ENCODE peak calls at places on chromosomes 1 and 21, in four cellular contexts. One of them, this sample, is unnamed.

GRCh38 chr1:66489146-66489545 is 44.8 kb upstream of the SGIP1 start:
- DNase-seq in H1: no peak
- DNase-seq in H9: no peak
- DNase-seq in mesendoderm: no peak
- DNase-seq in this sample: peak; percentile 69

GRCh38 chr1:183675381-183675780 is 22.3 kb upstream of the APOBEC4 start:
- DNase-seq in H9: no peak
- DNase-seq in H1: no peak
- DNase-seq in mesendoderm: no peak
- DNase-seq in this sample: no peak

GRCh38 chr1:81407463-81407862 is 393.3 kb upstream of the ADGRL2 start:
- DNase-seq in mesendoderm: no peak
- DNase-seq in H9: no peak
- DNase-seq in H1: no peak
- DNase-seq in this sample: no peak

GRCh38 chr1:5109652-5110051 is 455.2 kb downstream of the AJAP1 start:
- DNase-seq in H1: no peak
- DNase-seq in mesendoderm: no peak
- DNase-seq in H9: no peak
- DNase-seq in this sample: no peak

GRCh38 chr1:18211764-18212163 is 104.2 kb downstream of the IGSF21 start:
- DNase-seq in mesendoderm: no peak
- DNase-seq in H9: no peak
- DNase-seq in H1: no peak
- DNase-seq in this sample: no peak

GRCh38 chr1:223741861-223742260 is 29.5 kb downstream of the CAPN2 start:
- DNase-seq in H1: no peak
- DNase-seq in H9: no peak
- DNase-seq in mesendoderm: peak; percentile 94
- DNase-seq in this sample: peak; percentile 77

GRCh38 chr1:200837931-200838571 is 34.7 kb upstream of the GPR25 start:
- DNase-seq in H1: no peak
- DNase-seq in H9: no peak
- DNase-seq in mesendoderm: no peak
- DNase-seq in this sample: peak; percentile 41

GRCh38 chr1:207711285-207711684 is 40.6 kb upstream of the CD46 start:
- DNase-seq in H9: peak; percentile 73
- DNase-seq in mesendoderm: peak; percentile 83
- DNase-seq in H1: no peak
- DNase-seq in this sample: peak; percentile 18

GRCh38 chr1:45793942-45794604 is 9.3 kb upstream of the MAST2 start:
- DNase-seq in H9: no peak
- DNase-seq in H1: no peak
- DNase-seq in mesendoderm: no peak
- DNase-seq in this sample: no peak

GRCh38 chr1:22321917-22322316 is 129.7 kb upstream of the ZBTB40 start:
- DNase-seq in mesendoderm: no peak
- DNase-seq in H1: peak; percentile 40
- DNase-seq in H9: peak; percentile 19
- DNase-seq in this sample: no peak

GRCh38 chr21:31216206-31216605 is 127.9 kb downstream of the TIAM1 start:
- DNase-seq in H1: no peak
- DNase-seq in mesendoderm: no peak
- DNase-seq in H9: no peak
- DNase-seq in this sample: peak; percentile 26

GRCh38 chr1:29324771-29325351 is 88.5 kb downstream of the PTPRU start:
- DNase-seq in H9: peak; percentile 99
- DNase-seq in mesendoderm: peak; percentile 100
- DNase-seq in H1: peak; percentile 92
- DNase-seq in this sample: no peak

GRCh38 chr1:226480459-226480858 is 68.1 kb upstream of the STUM start:
- DNase-seq in H1: no peak
- DNase-seq in H9: no peak
- DNase-seq in mesendoderm: no peak
- DNase-seq in this sample: no peak

GRCh38 chr1:80403472-80403893 is 1397.0 kb upstream of the ADGRL4 start:
- DNase-seq in H1: no peak
- DNase-seq in H9: no peak
- DNase-seq in mesendoderm: no peak
- DNase-seq in this sample: no peak

GRCh38 chr1:52636701-52637695 is 4.0 kb downstream of the SHISAL2A start:
- DNase-seq in H1: no peak
- DNase-seq in H9: no peak
- DNase-seq in mesendoderm: peak; percentile 90
- DNase-seq in this sample: no peak

DNA sequence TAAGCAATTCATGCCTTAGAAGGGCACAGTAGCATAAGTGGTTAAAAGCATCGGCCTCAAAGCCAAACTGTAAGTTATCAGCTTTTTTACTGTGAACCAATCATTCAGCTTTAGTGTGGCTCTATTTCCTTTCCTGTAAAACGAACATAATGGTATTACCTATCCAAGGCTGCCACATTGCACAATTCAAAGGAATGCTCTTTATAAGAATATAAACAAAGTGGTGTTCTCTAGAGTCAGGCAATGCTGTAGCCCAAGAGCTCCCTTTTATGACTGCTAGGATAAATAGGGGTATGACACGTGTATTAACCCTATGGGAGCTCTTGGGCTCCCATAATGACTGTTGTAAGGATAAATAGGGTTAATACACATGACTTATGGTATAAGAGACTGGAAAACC is 25.4 kb downstream of the INTS7 start:
- DNase-seq in mesendoderm: no peak
- DNase-seq in H1: no peak
- DNase-seq in H9: no peak
- DNase-seq in this sample: peak; percentile 58
- H4K5ac ChIP-seq in mesendoderm: no peak overlapping the region
- H4K5ac ChIP-seq in H1: no peak overlapping the region
- H4K5ac ChIP-seq in H9: no peak overlapping the region
- H4K5ac ChIP-seq in this sample: no peak overlapping the region

DNA sequence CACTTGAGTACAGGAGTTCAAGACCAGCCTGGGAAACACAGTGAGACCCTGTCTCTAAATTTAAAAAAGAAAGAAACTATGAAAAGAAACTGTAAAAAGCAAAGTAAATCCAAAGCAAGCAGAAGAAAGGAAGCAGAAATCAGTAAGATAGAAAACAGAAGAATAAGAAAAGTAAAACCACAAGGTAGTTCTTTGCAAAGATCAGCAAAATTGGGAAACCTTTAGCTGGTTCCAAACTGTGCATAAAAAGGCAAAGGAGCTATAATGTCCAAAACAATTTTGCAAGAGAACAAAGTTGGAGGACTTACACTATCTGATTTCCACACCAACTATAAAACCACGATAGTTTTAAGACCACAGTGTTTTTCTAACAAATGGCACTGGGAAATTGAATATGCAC is 218.8 kb downstream of the RPS6KC1 start:
- DNase-seq in mesendoderm: no peak
- DNase-seq in H1: no peak
- DNase-seq in H9: no peak
- DNase-seq in this sample: no peak
- H4K5ac ChIP-seq in mesendoderm: no peak overlapping the region
- H4K5ac ChIP-seq in H1: no peak overlapping the region
- H4K5ac ChIP-seq in H9: no peak overlapping the region
- H4K5ac ChIP-seq in this sample: no peak overlapping the region

GRCh38 chr1:115432061-115432460 is 94.0 kb upstream of the NGF start:
- DNase-seq in mesendoderm: no peak
- DNase-seq in H9: no peak
- DNase-seq in H1: no peak
- DNase-seq in this sample: peak; percentile 71
- H4K5ac ChIP-seq in mesendoderm: no peak overlapping the region
- H4K5ac ChIP-seq in H9: no peak overlapping the region
- H4K5ac ChIP-seq in H1: no peak overlapping the region
- H4K5ac ChIP-seq in this sample: peak overlapping the region; percentile 10

DNA sequence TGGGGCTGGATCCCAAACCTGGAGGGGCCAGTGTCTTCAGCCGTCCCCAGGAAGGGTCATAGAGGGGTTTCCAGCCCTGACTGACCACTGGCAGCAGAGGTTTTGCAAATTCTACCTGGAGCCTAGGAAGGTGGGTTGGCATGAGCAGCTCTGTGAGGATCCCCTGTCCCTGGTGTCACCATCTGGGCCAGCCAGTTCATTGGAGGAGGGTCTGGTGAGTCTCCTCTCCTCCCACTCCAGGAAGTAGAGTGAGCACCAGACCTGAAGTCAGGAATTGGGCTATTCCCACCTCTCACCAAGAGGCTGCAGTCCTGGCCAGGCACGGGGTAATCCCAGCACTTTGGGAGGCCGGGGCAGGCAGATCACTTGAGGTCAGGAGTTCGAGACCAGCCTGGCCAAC is 57.4 kb downstream of the UBIAD1 start:
- DNase-seq in H9: no peak
- DNase-seq in mesendoderm: peak; percentile 55
- DNase-seq in H1: no peak
- DNase-seq in this sample: no peak
- H4K5ac ChIP-seq in H9: no peak overlapping the region
- H4K5ac ChIP-seq in mesendoderm: no peak overlapping the region
- H4K5ac ChIP-seq in H1: no peak overlapping the region
- H4K5ac ChIP-seq in this sample: no peak overlapping the region

GRCh38 chr1:36869054-36869453 is 165.3 kb downstream of the GRIK3 start:
- DNase-seq in H9: no peak
- DNase-seq in mesendoderm: no peak
- DNase-seq in H1: no peak
- DNase-seq in this sample: no peak

GRCh38 chr1:36872126-36872754 is 162.1 kb downstream of the GRIK3 start:
- DNase-seq in mesendoderm: no peak
- DNase-seq in H1: no peak
- DNase-seq in H9: no peak
- DNase-seq in this sample: no peak

GRCh38 chr1:36872858-36873257 is 161.5 kb downstream of the GRIK3 start:
- DNase-seq in H1: no peak
- DNase-seq in H9: peak; percentile 6
- DNase-seq in mesendoderm: no peak
- DNase-seq in this sample: no peak

GRCh38 chr1:36874271-36875017 is 159.9 kb downstream of the GRIK3 start:
- DNase-seq in mesendoderm: no peak
- DNase-seq in H9: peak; percentile 5
- DNase-seq in H1: no peak
- DNase-seq in this sample: no peak

DNA sequence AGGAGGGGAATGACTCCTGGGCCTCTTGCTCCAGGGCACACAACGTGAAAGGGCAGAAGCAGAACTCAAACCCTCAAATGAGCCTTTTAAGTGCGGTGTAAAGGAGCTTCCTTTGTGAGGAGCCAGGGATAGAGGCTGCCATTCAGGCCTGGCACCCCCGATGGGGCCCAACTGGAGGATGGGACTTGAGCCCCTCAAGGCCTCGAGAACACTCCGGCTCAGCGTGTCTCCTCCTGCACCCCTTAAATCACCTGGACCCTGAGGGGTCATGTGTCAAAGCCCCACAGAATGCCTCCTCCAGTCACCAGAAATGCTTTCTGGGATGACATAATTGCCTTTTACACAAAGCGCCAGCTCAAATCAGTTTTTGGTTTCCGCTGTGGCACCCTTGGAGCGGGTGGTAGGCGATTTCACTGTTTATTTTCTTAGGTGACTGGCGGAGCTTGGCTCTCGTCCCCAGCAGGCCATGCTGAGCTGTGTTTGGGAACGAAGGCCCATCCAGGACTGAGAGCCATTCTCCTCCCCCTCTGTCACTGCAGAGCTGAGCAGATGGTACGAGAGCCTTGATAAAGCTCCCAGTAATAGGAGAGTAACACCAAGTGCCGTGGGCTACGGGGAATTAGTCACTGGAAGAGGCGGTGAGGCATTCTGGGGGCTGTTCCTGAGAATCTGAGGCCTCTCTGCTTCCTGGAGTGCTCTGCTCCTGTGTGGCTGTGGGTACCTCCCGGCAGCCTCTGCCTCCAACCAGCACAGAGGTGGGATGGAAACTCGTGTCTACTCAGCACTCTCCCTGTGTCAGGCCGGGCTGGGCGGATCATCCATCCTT is 163.0 kb downstream of the GRIK3 start:
- DNase-seq in mesendoderm: no peak
- DNase-seq in H1: no peak
- DNase-seq in H9: no peak
- DNase-seq in this sample: peak; percentile 6
- H4K5ac ChIP-seq in mesendoderm: no peak overlapping the region
- H4K5ac ChIP-seq in H1: no peak overlapping the region
- H4K5ac ChIP-seq in H9: no peak overlapping the region
- H4K5ac ChIP-seq in this sample: no peak overlapping the region